ENCODE peak calls at places on chromosomes 6 and 20, in five cellular contexts. K, S, P, Q and X are unnamed samples.

GRCh38 chr6:43494766-43495165 is 15.4 kb downstream of the LRRC73 start:
- DNase-seq in K (no peak), S (no peak), P (no peak), Q (no peak), X (no peak)

GRCh38 chr6:114249522-114249921 is 93.3 kb downstream of the HS3ST5 start:
- DNase-seq in K (no peak), S (no peak), P (no peak), Q (no peak), X (no peak)

GRCh38 chr6:101439790-101440189 is 46.3 kb downstream of the GRIK2 start:
- DNase-seq in K (no peak), S (no peak), P (no peak), Q (peak), X (no peak)

GRCh38 chr20:33910529-33911327 is 83.0 kb upstream of the RALY start:
- DNase-seq in K (no peak), S (no peak), P (peak), Q (no peak), X (no peak)

GRCh38 chr6:43809417-43810305 is 39.6 kb downstream of the VEGFA start:
- DNase-seq in K (peak), S (no peak), P (peak), Q (peak), X (no peak)

GRCh38 chr20:31860431-31861345 is 9.6 kb downstream of the DUSP15 start:
- DNase-seq in K (peak), S (no peak), P (peak), Q (peak), X (no peak)

GRCh38 chr20:25084616-25085187 is 2.8 kb upstream of the VSX1 start:
- DNase-seq in K (no peak), S (no peak), P (no peak), Q (no peak), X (no peak)

GRCh38 chr20:57342829-57343228 is 8.2 kb upstream of the RAE1 start:
- DNase-seq in K (peak), S (no peak), P (no peak), Q (peak), X (no peak)

GRCh38 chr20:51373713-51374481 is 168.6 kb downstream of the NFATC2 start:
- DNase-seq in K (peak), S (no peak), P (no peak), Q (peak), X (no peak)

GRCh38 chr6:99993533-99994251 is at the start of gene MCHR2:
- DNase-seq in K (no peak), S (no peak), P (no peak), Q (no peak), X (no peak)

GRCh38 chr6:26051683-26052310 is 35.4 kb upstream of the HFE start:
- DNase-seq in K (no peak), S (no peak), P (no peak), Q (no peak), X (no peak)

GRCh38 chr6:108114861-108115597 is 40.5 kb upstream of the OSTM1 start:
- DNase-seq in K (peak), S (peak), P (peak), Q (peak), X (peak)

GRCh38 chr6:166615059-166615770 is 11.8 kb downstream of the RPS6KA2 start:
- DNase-seq in K (peak), S (no peak), P (no peak), Q (peak), X (no peak)

GRCh38 chr20:51500936-51501335 is 41.6 kb downstream of the NFATC2 start:
- DNase-seq in K (no peak), S (no peak), P (no peak), Q (no peak), X (no peak)

GRCh38 chr20:58233881-58234528 is 5.6 kb upstream of the ANKRD60 start:
- DNase-seq in K (peak), S (no peak), P (peak), Q (no peak), X (peak)

GRCh38 chr6:3013486-3013885 is 13.8 kb downstream of the NQO2 start:
- DNase-seq in K (peak), S (no peak), P (peak), Q (peak), X (no peak)

GRCh38 chr6:36691011-36691410 is 6.6 kb upstream of the RAB44 start:
- DNase-seq in K (no peak), S (no peak), P (no peak), Q (no peak), X (no peak)

GRCh38 chr6:148997863-148998262 is 251.0 kb downstream of the UST start:
- DNase-seq in K (peak), S (no peak), P (no peak), Q (peak), X (no peak)